ENCODE peak calls at places on chromosome 22, in five cellular contexts. One of them, this sample, is unnamed.

GRCh38 chr22:21587803-21588611 is 20.5 kb downstream of the UBE2L3 start:
- DNase-seq in cardiac muscle cell: peak; percentile 46
- DNase-seq in RWPE2: no peak
- DNase-seq in keratinocyte: no peak
- DNase-seq in body of pancreas: no peak
- DNase-seq in this sample: no peak

GRCh38 chr22:48819232-48819631 is 1008.4 kb downstream of the BRD1 start:
- DNase-seq in cardiac muscle cell: no peak
- DNase-seq in RWPE2: no peak
- DNase-seq in keratinocyte: no peak
- DNase-seq in body of pancreas: no peak
- DNase-seq in this sample: no peak

GRCh38 chr22:42581762-42582716 is 28.3 kb downstream of the SERHL2 start:
- DNase-seq in cardiac muscle cell: peak; percentile 82
- DNase-seq in RWPE2: peak; percentile 74
- DNase-seq in keratinocyte: no peak
- DNase-seq in body of pancreas: peak; percentile 85
- DNase-seq in this sample: peak; percentile 65

GRCh38 chr22:43118953-43119458 is 8.5 kb downstream of the BIK start:
- DNase-seq in cardiac muscle cell: peak; percentile 29
- DNase-seq in RWPE2: no peak
- DNase-seq in keratinocyte: no peak
- DNase-seq in body of pancreas: no peak
- DNase-seq in this sample: no peak

GRCh38 chr22:18032455-18033101 is 8.2 kb upstream of the MICAL3 start:
- DNase-seq in cardiac muscle cell: peak; percentile 36
- DNase-seq in RWPE2: peak; percentile 90
- DNase-seq in keratinocyte: peak; percentile 92
- DNase-seq in body of pancreas: no peak
- DNase-seq in this sample: no peak

GRCh38 chr22:42656578-42656977 is 7.4 kb upstream of the CYB5R3 start:
- DNase-seq in cardiac muscle cell: no peak
- DNase-seq in RWPE2: no peak
- DNase-seq in keratinocyte: no peak
- DNase-seq in body of pancreas: no peak
- DNase-seq in this sample: no peak

GRCh38 chr22:31326877-31327276 is 19.3 kb downstream of the PATZ1 start:
- DNase-seq in cardiac muscle cell: no peak
- DNase-seq in RWPE2: no peak
- DNase-seq in keratinocyte: no peak
- DNase-seq in body of pancreas: no peak
- DNase-seq in this sample: no peak

GRCh38 chr22:29154364-29155048 is 51.2 kb upstream of the EMID1 start:
- DNase-seq in cardiac muscle cell: peak; percentile 78
- DNase-seq in RWPE2: no peak
- DNase-seq in keratinocyte: no peak
- DNase-seq in body of pancreas: peak; percentile 74
- DNase-seq in this sample: peak; percentile 77

GRCh38 chr22:49180683-49181024 is 647.0 kb downstream of the BRD1 start:
- DNase-seq in cardiac muscle cell: no peak
- DNase-seq in RWPE2: no peak
- DNase-seq in keratinocyte: no peak
- DNase-seq in body of pancreas: no peak
- DNase-seq in this sample: no peak

GRCh38 chr22:39917091-39917703 is 16.3 kb downstream of the GRAP2 start:
- DNase-seq in cardiac muscle cell: no peak
- DNase-seq in RWPE2: no peak
- DNase-seq in keratinocyte: no peak
- DNase-seq in body of pancreas: no peak
- DNase-seq in this sample: no peak

GRCh38 chr22:26835929-26836528 is 178.6 kb downstream of the MIAT start:
- DNase-seq in cardiac muscle cell: peak; percentile 59
- DNase-seq in RWPE2: no peak
- DNase-seq in keratinocyte: no peak
- DNase-seq in body of pancreas: peak; percentile 68
- DNase-seq in this sample: no peak

GRCh38 chr22:42693763-42694683 is 26.6 kb downstream of the A4GALT start:
- DNase-seq in cardiac muscle cell: no peak
- DNase-seq in RWPE2: no peak
- DNase-seq in keratinocyte: no peak
- DNase-seq in body of pancreas: no peak
- DNase-seq in this sample: no peak

GRCh38 chr22:50656122-50657070 is 16.2 kb upstream of the SHANK3 start:
- DNase-seq in cardiac muscle cell: peak; percentile 63
- DNase-seq in RWPE2: no peak
- DNase-seq in keratinocyte: no peak
- DNase-seq in body of pancreas: no peak
- DNase-seq in this sample: no peak

GRCh38 chr22:35212020-35212419 is 45.3 kb upstream of the HMGXB4 start:
- DNase-seq in cardiac muscle cell: peak; percentile 70
- DNase-seq in RWPE2: no peak
- DNase-seq in keratinocyte: no peak
- DNase-seq in body of pancreas: peak; percentile 51
- DNase-seq in this sample: no peak

GRCh38 chr22:39658367-39658766 is 87.8 kb downstream of the CACNA1I start:
- DNase-seq in cardiac muscle cell: no peak
- DNase-seq in RWPE2: no peak
- DNase-seq in keratinocyte: no peak
- DNase-seq in body of pancreas: no peak
- DNase-seq in this sample: no peak

GRCh38 chr22:21028277-21029251 is 3.8 kb downstream of the SLC7A4 start:
- DNase-seq in cardiac muscle cell: no peak
- DNase-seq in RWPE2: no peak
- DNase-seq in keratinocyte: no peak
- DNase-seq in body of pancreas: no peak
- DNase-seq in this sample: peak; percentile 39

DNA sequence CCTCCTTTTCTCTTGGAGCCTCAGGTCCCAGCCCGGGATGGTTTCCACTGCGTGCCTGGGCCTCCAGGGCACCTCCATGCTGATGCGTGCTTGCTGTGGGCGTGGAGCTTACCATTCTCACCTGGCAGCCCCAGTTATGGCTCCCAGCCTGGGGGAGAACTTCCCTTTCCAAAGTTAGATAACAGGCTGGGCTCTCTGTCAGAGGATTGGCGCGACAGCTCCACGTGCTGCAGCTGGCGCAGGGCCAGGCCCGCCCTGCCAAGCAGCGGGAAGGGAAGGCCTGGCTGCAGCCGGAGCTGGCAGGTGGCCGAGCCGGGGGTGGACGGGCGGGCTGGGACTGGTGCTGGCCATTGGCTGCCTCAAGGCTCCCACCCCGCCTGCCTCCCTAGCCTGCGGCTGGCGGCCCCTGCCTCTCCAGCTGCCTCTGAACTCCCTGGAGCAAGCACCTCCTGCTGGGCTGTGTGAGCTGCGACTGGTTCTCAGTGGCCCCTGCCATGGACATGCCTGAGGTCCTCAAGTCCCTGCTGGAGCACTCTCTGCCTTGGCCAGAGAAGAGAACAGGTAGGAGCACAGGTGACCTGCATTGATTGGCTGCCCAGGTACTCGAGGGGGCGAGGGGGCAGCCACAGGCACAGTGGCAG is 14.6 kb upstream of the TEF start:
- DNase-seq in cardiac muscle cell: peak; percentile 99
- DNase-seq in RWPE2: peak; percentile 90
- DNase-seq in keratinocyte: peak; percentile 88
- DNase-seq in body of pancreas: peak; percentile 99
- DNase-seq in this sample: no peak
- TF ChIP-seq CTCF in cardiac muscle cell: peak; percentile 60
- TF ChIP-seq CTCF in RWPE2: peak; percentile 36
- TF ChIP-seq CTCF in keratinocyte: peak; percentile 27
- TF ChIP-seq CTCF in body of pancreas: peak; percentile 56
- TF ChIP-seq CTCF in this sample: no peak

DNA sequence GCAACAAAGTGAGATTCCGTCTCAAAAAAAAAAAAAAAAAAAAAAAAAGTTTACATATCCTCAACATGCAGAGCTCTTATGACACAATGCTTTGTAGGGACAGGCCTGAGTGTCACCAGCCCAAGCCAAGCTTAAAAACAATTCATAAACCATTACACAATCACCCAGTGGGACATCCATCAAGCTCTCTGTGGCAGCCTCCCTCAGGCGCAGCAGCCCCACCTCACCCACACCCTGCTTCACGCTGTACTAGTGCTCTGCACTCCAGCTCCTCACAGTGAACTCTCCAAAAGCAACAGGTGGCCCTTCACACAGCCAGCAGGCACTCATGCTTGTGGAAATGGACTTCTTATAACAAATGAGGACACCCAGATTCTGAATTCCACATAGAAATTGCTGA is 3.5 kb upstream of the FOXRED2 start:
- DNase-seq in cardiac muscle cell: no peak
- DNase-seq in RWPE2: no peak
- DNase-seq in keratinocyte: no peak
- DNase-seq in body of pancreas: no peak
- DNase-seq in this sample: no peak
- TF ChIP-seq CTCF in cardiac muscle cell: no peak
- TF ChIP-seq CTCF in RWPE2: no peak
- TF ChIP-seq CTCF in keratinocyte: no peak
- TF ChIP-seq CTCF in body of pancreas: no peak
- TF ChIP-seq CTCF in this sample: no peak

GRCh38 chr22:46537946-46538815 is 761 bp upstream of the CELSR1 start:
- DNase-seq in cardiac muscle cell: peak; percentile 45
- DNase-seq in RWPE2: no peak
- DNase-seq in keratinocyte: no peak
- DNase-seq in body of pancreas: no peak
- DNase-seq in this sample: no peak
- TF ChIP-seq CTCF in cardiac muscle cell: peak; percentile 14
- TF ChIP-seq CTCF in RWPE2: no peak
- TF ChIP-seq CTCF in keratinocyte: no peak
- TF ChIP-seq CTCF in body of pancreas: no peak
- TF ChIP-seq CTCF in this sample: no peak

GRCh38 chr22:44828193-44828592 is 75.8 kb downstream of the ARHGAP8 start:
- DNase-seq in cardiac muscle cell: peak; percentile 4
- DNase-seq in RWPE2: peak; percentile 4
- DNase-seq in keratinocyte: no peak
- DNase-seq in body of pancreas: no peak
- DNase-seq in this sample: peak; percentile 18
- TF ChIP-seq CTCF in cardiac muscle cell: peak; percentile 47
- TF ChIP-seq CTCF in RWPE2: peak; percentile 33
- TF ChIP-seq CTCF in keratinocyte: peak; percentile 53
- TF ChIP-seq CTCF in body of pancreas: peak; percentile 10
- TF ChIP-seq CTCF in this sample: peak; percentile 57

DNA sequence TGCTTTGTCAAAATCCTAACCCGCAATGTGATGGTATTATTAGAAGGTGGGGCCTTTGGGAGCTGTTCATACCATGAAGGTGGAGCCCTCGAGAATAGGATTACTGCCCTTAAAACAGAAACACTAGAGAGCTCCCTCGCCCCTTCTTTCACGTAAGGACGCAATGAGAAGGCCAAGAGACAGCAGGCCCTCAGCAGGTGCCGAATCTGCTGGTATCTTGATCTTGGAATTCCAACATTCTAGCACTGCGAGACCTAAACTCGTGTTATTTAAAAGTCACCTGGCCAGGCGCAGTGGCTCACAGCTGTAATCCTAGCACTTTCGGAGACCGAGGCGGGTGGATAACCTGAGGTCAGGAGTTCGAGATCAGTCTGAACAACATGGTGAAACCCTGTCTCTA is 33.1 kb downstream of the LARGE1 start:
- DNase-seq in cardiac muscle cell: no peak
- DNase-seq in RWPE2: no peak
- DNase-seq in keratinocyte: no peak
- DNase-seq in body of pancreas: no peak
- DNase-seq in this sample: no peak
- TF ChIP-seq CTCF in cardiac muscle cell: no peak
- TF ChIP-seq CTCF in RWPE2: no peak
- TF ChIP-seq CTCF in keratinocyte: no peak
- TF ChIP-seq CTCF in body of pancreas: no peak
- TF ChIP-seq CTCF in this sample: no peak

DNA sequence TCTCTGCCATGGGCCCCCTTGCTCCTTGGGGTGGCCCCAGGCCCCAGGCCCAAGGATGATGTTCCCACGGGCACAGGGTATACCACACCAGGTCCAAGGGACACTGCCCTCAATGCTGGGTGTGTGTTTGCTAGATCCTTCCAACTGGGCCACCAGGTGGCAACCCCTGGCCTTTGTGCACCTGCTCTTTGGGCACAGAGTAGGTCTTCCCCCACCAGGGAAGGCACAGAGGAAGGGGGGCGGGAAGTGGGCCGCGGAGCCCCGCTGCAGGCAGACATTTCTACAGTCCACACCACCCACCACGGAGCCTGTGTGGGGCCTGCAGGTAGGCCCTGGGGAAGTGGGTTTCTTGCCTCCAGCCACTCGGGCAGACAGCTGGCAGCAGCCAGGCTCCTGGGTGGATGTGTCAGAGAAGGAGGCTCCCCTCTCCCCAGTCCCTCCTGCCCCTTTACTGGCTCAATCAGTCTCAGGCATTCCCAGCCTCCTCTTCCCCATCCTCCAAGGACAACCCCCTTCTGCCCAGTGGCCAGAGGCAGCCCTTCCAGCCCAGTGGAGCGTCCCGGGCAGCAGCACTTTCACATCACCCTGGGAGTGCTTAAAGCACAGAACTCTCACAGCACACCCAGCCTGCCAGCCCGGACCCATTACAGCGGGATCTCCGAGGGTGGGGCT is 21.6 kb downstream of the MAFF start:
- DNase-seq in cardiac muscle cell: no peak
- DNase-seq in RWPE2: no peak
- DNase-seq in keratinocyte: no peak
- DNase-seq in body of pancreas: no peak
- DNase-seq in this sample: no peak
- TF ChIP-seq CTCF in cardiac muscle cell: no peak
- TF ChIP-seq CTCF in RWPE2: peak; percentile 18
- TF ChIP-seq CTCF in keratinocyte: peak; percentile 1
- TF ChIP-seq CTCF in body of pancreas: no peak
- TF ChIP-seq CTCF in this sample: no peak

This sample was measured in CD14-positive monocyte.